ENCODE peak calls at places on chromosome 9, in four cellular contexts. K is HL-60, H is K562, Q is GM12891. C is an unnamed sample.
A peak's percentile ranks its signal among the peaks of the same experiment; 100 is the strongest.

GRCh38 chr9:26170224-26170623 is 492.0 kb upstream of the TUSC1 start:
- DNase-seq in K (no peak), H (no peak), Q (no peak), C (no peak)

GRCh38 chr9:134325096-134325812 is 1.0 kb upstream of the RXRA start:
- DNase-seq in K (peak; percentile 25), H (peak; percentile 63), Q (no peak), C (no peak)

GRCh38 chr9:98225015-98225442 is 30.4 kb downstream of the TBC1D2 start:
- DNase-seq in K (no peak), H (peak; percentile 97), Q (no peak), C (no peak)

GRCh38 chr9:7130421-7130820 is 372.6 kb downstream of the KDM4C start:
- DNase-seq in K (no peak), H (no peak), Q (no peak), C (no peak)

GRCh38 chr9:136674786-136675349 is 12.2 kb downstream of the EGFL7 start:
- DNase-seq in K (no peak), H (peak; percentile 85), Q (no peak), C (no peak)

GRCh38 chr9:121305269-121305994 is 37.5 kb downstream of the GSN start:
- DNase-seq in K (no peak), H (no peak), Q (no peak), C (no peak)

GRCh38 chr9:105007143-105007542 is 79.2 kb upstream of the ABCA1 start:
- DNase-seq in K (peak; percentile 90), H (no peak), Q (no peak), C (no peak)

GRCh38 chr9:107712390-107712789 is 222.8 kb upstream of the KLF4 start:
- DNase-seq in K (peak; percentile 74), H (no peak), Q (no peak), C (no peak)

GRCh38 chr9:88523056-88523455 is 11.9 kb upstream of the NXNL2 start:
- DNase-seq in K (no peak), H (no peak), Q (no peak), C (no peak)

GRCh38 chr9:111938427-111938800 is 41.8 kb downstream of the UGCG start:
- DNase-seq in K (no peak), H (no peak), Q (no peak), C (no peak)

GRCh38 chr9:111939322-111939721 is 42.7 kb downstream of the UGCG start:
- DNase-seq in K (no peak), H (no peak), Q (no peak), C (no peak)

GRCh38 chr9:111937301-111937700 is 40.7 kb downstream of the UGCG start:
- DNase-seq in K (no peak), H (no peak), Q (no peak), C (no peak)

GRCh38 chr9:111936391-111936790 is 39.8 kb downstream of the UGCG start:
- DNase-seq in K (no peak), H (no peak), Q (no peak), C (no peak)

DNA sequence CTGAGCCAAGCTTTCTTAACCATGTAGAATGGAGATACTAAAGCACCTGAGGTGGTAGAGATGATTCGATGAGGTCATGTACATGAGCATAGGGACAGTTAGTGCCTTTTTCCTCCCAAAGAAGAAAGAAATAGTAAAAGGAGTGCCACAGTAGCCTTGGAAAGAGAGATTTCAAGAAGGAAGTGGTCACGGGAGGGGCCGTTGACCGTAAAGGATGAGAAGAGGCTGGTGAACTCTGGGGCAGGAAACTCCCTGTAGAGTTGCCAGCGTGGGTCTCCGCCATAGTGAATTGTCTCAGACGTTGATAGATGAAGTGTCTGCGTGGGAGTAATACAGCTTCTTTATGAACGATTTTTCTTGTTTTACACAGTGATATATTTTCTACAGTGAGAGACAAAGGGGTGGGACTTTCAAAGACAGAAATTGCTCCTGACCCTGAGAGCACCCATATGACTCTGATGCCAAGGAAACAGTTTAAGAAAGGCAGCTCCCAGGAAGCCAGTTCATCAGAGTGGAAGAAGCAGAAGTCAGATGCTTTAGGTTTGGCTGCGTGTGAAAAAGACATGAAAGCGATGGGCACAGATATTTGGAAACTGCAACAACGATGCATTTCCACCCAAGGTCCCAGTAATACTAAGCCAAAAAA is 41.3 kb downstream of the UGCG start:
- DNase-seq in K (peak; percentile 48), H (peak; percentile 14), Q (no peak), C (peak; percentile 74)
- TF ChIP-seq SPI1 in K (peak; percentile 10), H (peak; percentile 7), Q (peak; percentile 56), C (peak; percentile 53)

GRCh38 chr9:113646491-113646890 is 183.0 kb downstream of the RGS3 start:
- DNase-seq in K (no peak), H (no peak), Q (no peak), C (no peak)
- TF ChIP-seq SPI1 in K (no peak), H (no peak), Q (no peak), C (no peak)

GRCh38 chr9:2228132-2228531 is 213.0 kb downstream of the SMARCA2 start:
- DNase-seq in K (peak; percentile 87), H (peak; percentile 37), Q (no peak), C (no peak)

GRCh38 chr9:2227468-2227867 is 212.3 kb downstream of the SMARCA2 start:
- DNase-seq in K (no peak), H (no peak), Q (no peak), C (no peak)

GRCh38 chr9:2229109-2229733 is 214.1 kb downstream of the SMARCA2 start:
- DNase-seq in K (peak; percentile 57), H (no peak), Q (no peak), C (no peak)

GRCh38 chr9:2230362-2230761 is 215.2 kb downstream of the SMARCA2 start:
- DNase-seq in K (no peak), H (no peak), Q (no peak), C (no peak)

DNA sequence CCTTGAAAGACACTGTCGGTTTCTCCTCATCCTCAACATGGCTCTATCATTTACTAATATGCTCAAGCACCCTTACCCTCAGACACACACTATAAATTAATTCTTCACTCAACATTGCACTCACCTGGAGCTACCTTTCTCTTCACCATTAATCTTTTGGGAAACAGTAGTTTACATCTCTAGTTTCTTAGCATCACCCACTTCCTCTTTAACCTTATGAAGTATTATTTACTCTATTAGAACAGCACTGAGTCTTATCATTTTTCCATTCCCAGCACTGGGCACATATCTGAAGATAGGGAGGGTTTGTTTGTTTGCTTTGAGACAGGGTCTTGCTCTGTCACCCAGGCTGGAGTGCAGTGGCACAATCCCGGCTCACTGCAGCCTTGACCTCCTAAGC is 213.5 kb downstream of the SMARCA2 start:
- DNase-seq in K (no peak), H (no peak), Q (no peak), C (no peak)
- TF ChIP-seq SPI1 in K (peak; percentile 68), H (no peak), Q (peak; percentile 70), C (peak; percentile 59)

GRCh38 chr9:92291577-92291976 is 1.9 kb downstream of the IARS1 start:
- DNase-seq in K (no peak), H (no peak), Q (no peak), C (no peak)

GRCh38 chr9:92290785-92291429 is 2.6 kb downstream of the IARS1 start:
- DNase-seq in K (no peak), H (no peak), Q (no peak), C (no peak)

GRCh38 chr9:92292338-92293074 is 991 bp downstream of the IARS1 start:
- DNase-seq in K (peak; percentile 12), H (peak; percentile 31), Q (no peak), C (no peak)

GRCh38 chr9:92293075-92293354 is 482 bp downstream of the IARS1 start:
- DNase-seq in K (no peak), H (no peak), Q (no peak), C (no peak)

DNA sequence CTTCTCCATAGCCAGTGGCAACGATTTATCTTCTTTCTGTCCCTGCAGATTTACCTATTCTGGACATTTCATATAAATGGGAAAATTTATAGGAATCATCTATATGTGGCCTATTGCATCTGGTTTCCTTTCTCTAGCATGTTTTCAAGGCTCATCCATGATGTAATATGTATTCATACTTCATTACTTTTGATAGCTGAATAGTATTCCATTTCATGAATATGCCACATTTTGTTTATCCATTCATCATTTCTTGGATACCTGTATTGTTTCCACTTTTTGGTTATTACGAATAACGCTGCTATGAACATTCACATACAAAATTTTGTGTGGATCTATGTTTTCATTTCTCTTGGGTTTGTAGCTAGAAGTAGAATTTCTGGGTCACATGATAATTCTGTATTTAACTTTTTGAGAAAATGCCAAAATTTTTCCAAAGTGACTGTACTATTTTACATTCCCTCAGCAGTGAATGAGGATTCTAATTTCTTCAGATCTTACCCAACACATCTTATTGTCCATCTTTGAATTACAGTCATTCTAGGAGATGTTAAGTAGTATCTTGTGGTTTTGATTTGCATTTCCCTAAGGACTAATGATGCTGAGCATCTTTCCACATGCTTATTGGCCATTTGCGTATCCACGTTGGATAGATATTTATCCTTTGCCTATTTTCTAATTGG is 3.6 kb downstream of the IARS1 start:
- DNase-seq in K (no peak), H (no peak), Q (no peak), C (no peak)
- TF ChIP-seq SPI1 in K (no peak), H (no peak), Q (no peak), C (no peak)

DNA sequence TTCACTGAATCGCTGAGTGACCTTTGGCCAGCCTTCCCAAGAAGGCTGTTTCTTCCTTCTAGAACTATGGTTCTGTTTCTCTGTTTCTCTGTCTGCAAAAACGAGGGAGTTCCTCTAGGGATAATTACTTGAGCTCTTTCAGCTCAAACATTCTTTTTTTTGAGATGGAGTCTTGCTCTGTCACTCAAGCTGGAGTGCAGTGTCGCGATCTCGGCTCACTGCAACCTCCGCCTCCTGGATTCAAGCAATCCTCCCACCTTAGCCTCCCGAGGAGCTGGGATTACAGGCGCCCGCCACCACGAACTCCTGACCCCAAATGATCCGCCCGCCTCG is 656 bp downstream of the TOMM5 start:
- DNase-seq in K (no peak), H (no peak), Q (no peak), C (no peak)
- TF ChIP-seq SPI1 in K (no peak), H (no peak), Q (no peak), C (no peak)

GRCh38 chr9:74334308-74334707 is 162.8 kb upstream of the RORB start:
- DNase-seq in K (no peak), H (no peak), Q (no peak), C (no peak)
- TF ChIP-seq SPI1 in K (no peak), H (no peak), Q (no peak), C (no peak)

GRCh38 chr9:96156151-96156550 is 145.8 kb downstream of the HSD17B3 start:
- DNase-seq in K (no peak), H (no peak), Q (no peak), C (no peak)
- TF ChIP-seq SPI1 in K (no peak), H (no peak), Q (no peak), C (no peak)